ENCODE peak calls at places on chromosomes 4 and X, in six cellular contexts. E is CD8-positive, alpha-beta memory T cell; B is pancreas; J is CD4-positive, CD25-positive, alpha-beta regulatory T cell; D is right lobe of liver; S is heart right ventricle. X is an unnamed sample.

GRCh38 chr4:147157860-147158701 is 212.4 kb upstream of the TTC29 start:
- DNase-seq in B (peak; percentile 41), D (peak; percentile 44), S (peak; percentile 33), J (no peak), E (no peak), X (no peak)

GRCh38 chrX:103211012-103211715 is 3.7 kb upstream of the BEX4 start:
- DNase-seq in J (peak; percentile 53), E (peak; percentile 47), B (no peak), S (no peak), D (no peak), X (no peak)

GRCh38 chr4:122195718-122196117 is 43.6 kb downstream of the BLTP1 start:
- DNase-seq in D (no peak), J (no peak), B (no peak), S (no peak), E (no peak), X (no peak)

GRCh38 chrX:1507511-1508463 is 29.2 kb downstream of the P2RY8 start:
- DNase-seq in E (peak; percentile 41), J (no peak), B (no peak), S (no peak), D (peak; percentile 41), X (no peak)

GRCh38 chr4:2417196-2417764 is 1.2 kb downstream of the ZFYVE28 start:
- DNase-seq in J (peak; percentile 22), E (peak; percentile 23), B (peak; percentile 69), D (no peak), S (no peak), X (no peak)

GRCh38 chr4:96593422-96593821 is 753.5 kb downstream of the PDHA2 start:
- DNase-seq in S (no peak), B (peak; percentile 74), D (no peak), J (no peak), E (no peak), X (no peak)

GRCh38 chr4:16045687-16046086 is 38.1 kb downstream of the PROM1 start:
- DNase-seq in B (no peak), E (no peak), D (no peak), J (no peak), S (no peak), X (no peak)

GRCh38 chr4:129428454-129428853 is 332.5 kb downstream of the C4orf33 start:
- DNase-seq in B (no peak), S (no peak), D (no peak), E (no peak), J (no peak), X (no peak)

GRCh38 chrX:66074920-66075879 is 35.3 kb upstream of the VSIG4 start:
- DNase-seq in E (peak; percentile 7), B (no peak), D (no peak), S (peak; percentile 28), J (peak; percentile 5), X (no peak)

GRCh38 chrX:4550018-4550417 is 836.6 kb upstream of the PRKX start:
- DNase-seq in J (no peak), D (no peak), B (no peak), S (no peak), E (no peak), X (no peak)

GRCh38 chr4:152808670-152809069 is 28.9 kb downstream of the ARFIP1 start:
- DNase-seq in J (no peak), D (no peak), B (no peak), S (no peak), E (no peak), X (no peak)

GRCh38 chr4:24657768-24658617 is 73.6 kb upstream of the DHX15 start:
- DNase-seq in E (no peak), S (peak; percentile 19), B (peak; percentile 44), D (peak; percentile 61), J (no peak), X (no peak)

GRCh38 chr4:159162576-159162975 is 59.7 kb downstream of the RAPGEF2 start:
- DNase-seq in S (no peak), D (no peak), J (no peak), B (no peak), E (no peak), X (no peak)

GRCh38 chr4:104395219-104395618 is 99.5 kb downstream of the CXXC4 start:
- DNase-seq in D (no peak), B (no peak), S (no peak), J (no peak), E (no peak), X (no peak)

GRCh38 chr4:110073045-110073845 is 125.2 kb downstream of the ELOVL6 start:
- DNase-seq in E (no peak), D (peak; percentile 72), B (no peak), S (peak; percentile 16), J (no peak), X (no peak)

GRCh38 chr4:109816082-109816442 is 500 bp downstream of the GAR1 start:
- DNase-seq in E (peak; percentile 52), B (peak; percentile 42), J (peak; percentile 50), D (no peak), S (peak; percentile 15), X (peak; percentile 52)

GRCh38 chr4:79498282-79498681 is 90.3 kb upstream of the GK2 start:
- DNase-seq in J (no peak), S (no peak), E (no peak), D (no peak), B (no peak), X (no peak)

GRCh38 chr4:125582302-125582701 is 267.5 kb downstream of the FAT4 start:
- DNase-seq in B (no peak), S (no peak), D (no peak), E (no peak), J (no peak), X (no peak)

GRCh38 chrX:11792461-11793421 is 34.7 kb downstream of the MSL3 start:
- DNase-seq in S (no peak), E (peak; percentile 45), D (no peak), B (no peak), J (peak; percentile 27), X (peak; percentile 16)

GRCh38 chrX:63434206-63434605 is 83.1 kb upstream of the SPIN4 start:
- DNase-seq in D (no peak), E (no peak), B (no peak), S (no peak), J (no peak), X (no peak)

GRCh38 chr4:159121371-159121770 is 18.5 kb downstream of the RAPGEF2 start:
- DNase-seq in S (no peak), D (no peak), J (no peak), E (no peak), B (no peak), X (no peak)

GRCh38 chr4:141643557-141643956 is 7.2 kb downstream of the IL15 start:
- DNase-seq in D (no peak), S (no peak), J (no peak), B (no peak), E (no peak), X (no peak)

GRCh38 chr4:19540859-19541258 is 710.8 kb upstream of the SLIT2 start:
- DNase-seq in S (no peak), E (no peak), B (no peak), D (no peak), J (no peak), X (no peak)
- H3K9me3 ChIP-seq in S (no peaks in the 10 kb centered on the region), E (no peaks in the 10 kb centered on the region), B (no peaks in the 10 kb centered on the region), D (no peaks in the 10 kb centered on the region), J (no peaks in the 10 kb centered on the region), X (no peaks in the 10 kb centered on the region)

GRCh38 chr4:138865765-138866164 is 149.8 kb upstream of the NOCT start:
- DNase-seq in S (no peak), J (no peak), E (no peak), D (no peak), B (no peak), X (no peak)

GRCh38 chr4:138867404-138867803 is 148.2 kb upstream of the NOCT start:
- DNase-seq in S (no peak), E (no peak), B (no peak), D (no peak), J (no peak), X (no peak)

GRCh38 chr4:138866314-138866713 is 149.3 kb upstream of the NOCT start:
- DNase-seq in D (no peak), B (no peak), J (no peak), E (no peak), S (no peak), X (no peak)

GRCh38 chr4:138863160-138863559 is 152.4 kb upstream of the NOCT start:
- DNase-seq in D (no peak), J (no peak), E (no peak), S (no peak), B (no peak), X (no peak)

DNA sequence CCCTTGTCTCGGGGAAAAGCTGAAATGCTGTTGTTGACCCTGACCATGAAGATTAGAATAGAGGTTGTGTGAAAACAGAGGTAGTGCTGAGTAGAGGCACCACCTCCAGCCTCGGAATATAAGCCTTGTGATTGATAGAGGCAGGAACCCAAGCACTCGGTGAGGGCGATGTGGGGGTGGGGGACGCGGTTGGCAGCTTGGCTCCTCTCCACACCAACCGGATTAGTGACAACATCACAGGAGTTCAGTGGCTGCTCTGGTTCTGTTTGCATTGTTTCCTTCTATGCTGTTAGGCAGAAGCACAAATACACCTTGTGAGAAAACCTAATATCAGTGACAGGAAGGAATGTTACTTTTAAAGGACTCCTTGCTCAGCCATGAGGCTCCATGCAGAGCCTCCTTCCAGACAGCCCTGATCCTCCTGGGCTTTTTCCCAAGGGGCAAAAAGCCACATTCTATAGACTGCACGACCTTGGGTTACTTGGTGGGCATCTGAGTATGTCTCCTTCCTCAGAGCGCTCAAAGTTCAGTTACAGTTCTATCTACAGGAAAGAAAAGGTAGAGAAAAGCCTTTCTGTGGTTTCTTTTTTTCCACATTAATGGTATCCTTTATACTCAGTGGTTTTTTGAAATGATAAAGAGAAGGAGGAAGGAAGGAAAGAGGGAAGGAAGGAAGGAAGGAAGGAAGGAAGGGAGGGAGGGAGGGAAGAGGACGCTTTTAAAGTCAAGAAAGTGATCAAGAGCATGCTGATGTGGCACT is 150.4 kb upstream of the NOCT start:
- DNase-seq in D (no peak), S (no peak), J (no peak), B (peak; percentile 44), E (no peak), X (no peak)
- H3K9me3 ChIP-seq in D (no peaks in the 10 kb centered on the region), S (no peaks in the 10 kb centered on the region), J (no peaks in the 10 kb centered on the region), B (no peaks in the 10 kb centered on the region), E (no peaks in the 10 kb centered on the region), X (no peaks in the 10 kb centered on the region)

GRCh38 chrX:65072590-65072989 is 96.3 kb upstream of the ZC4H2 start:
- DNase-seq in E (no peak), D (no peak), J (no peak), B (peak; percentile 17), S (no peak), X (no peak)

DNA sequence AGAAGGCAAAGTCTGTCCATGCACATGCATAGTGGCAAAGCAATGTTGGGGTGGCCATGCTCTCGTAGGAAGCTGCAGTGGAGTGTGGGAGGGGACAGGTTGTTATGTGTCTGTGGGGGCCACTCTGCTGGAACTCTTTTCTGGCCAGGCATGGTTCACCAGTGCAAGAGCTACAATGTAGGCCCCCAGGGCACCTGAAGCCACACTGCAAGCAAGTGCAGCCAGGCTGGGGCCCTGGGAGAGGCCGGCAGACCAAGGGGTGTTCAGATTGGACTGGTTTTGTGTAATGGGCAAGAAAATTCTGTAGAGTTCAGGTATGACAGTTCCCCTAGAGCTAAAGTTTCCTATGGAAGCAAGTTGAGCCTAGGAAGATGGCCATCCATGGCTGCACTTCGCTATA is 97.0 kb upstream of the ZC4H2 start:
- DNase-seq in S (no peak), B (peak; percentile 10), J (no peak), D (no peak), E (no peak), X (no peak)
- H3K9me3 ChIP-seq in S (peaks cover 18% of the 10 kb centered on the region), B (no peaks in the 10 kb centered on the region), J (no peaks in the 10 kb centered on the region), D (no peaks in the 10 kb centered on the region), E (no peaks in the 10 kb centered on the region), X (no peaks in the 10 kb centered on the region)

DNA sequence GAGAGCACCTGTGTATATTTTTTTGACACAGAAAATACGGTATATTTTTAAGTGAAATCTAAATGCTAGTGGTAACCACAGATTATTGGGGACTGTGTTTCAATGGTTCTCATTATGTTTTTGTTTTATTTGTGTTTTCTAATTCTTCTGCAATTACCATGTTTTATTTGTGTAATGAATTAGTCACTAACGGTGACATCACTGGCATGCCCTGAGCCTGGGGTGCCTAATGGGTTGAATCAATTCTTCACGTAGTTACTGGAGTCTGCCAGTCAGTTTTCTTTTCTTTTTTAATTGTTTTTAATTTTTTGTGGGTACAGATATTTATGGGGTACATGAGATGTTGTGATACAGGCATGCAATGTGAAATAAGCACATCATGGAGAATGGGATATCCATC is 168.8 kb downstream of the RELL1 start:
- DNase-seq in D (no peak), S (no peak), E (no peak), J (no peak), B (no peak), X (no peak)
- H3K9me3 ChIP-seq in D (no peaks in the 10 kb centered on the region), S (peaks cover 24% of the 10 kb centered on the region), E (no peaks in the 10 kb centered on the region), J (peaks cover 3% of the 10 kb centered on the region), B (no peaks in the 10 kb centered on the region), X (peaks cover 4% of the 10 kb centered on the region)